ENCODE peak calls at places on chromosomes 1 and 21, in four cellular contexts. P, R, H and K are unnamed samples.

GRCh38 chr1:23343246-23344110 is 606 bp downstream of the HNRNPR start:
- DNase-seq in P (peak), R (no peak), H (no peak), K (peak)

GRCh38 chr1:156852414-156852874 is 6.5 kb downstream of the INSRR start:
- DNase-seq in P (peak), R (no peak), H (no peak), K (no peak)

GRCh38 chr1:61330571-61330970 is 248.2 kb downstream of the NFIA start:
- DNase-seq in P (no peak), R (no peak), H (no peak), K (no peak)

GRCh38 chr1:15963968-15964648 is 11.8 kb downstream of the ZBTB17 start:
- DNase-seq in P (no peak), R (no peak), H (no peak), K (no peak)

GRCh38 chr1:119091618-119092017 is 48.8 kb downstream of the WARS2 start:
- DNase-seq in P (no peak), R (no peak), H (no peak), K (no peak)

GRCh38 chr1:14696766-14697165 is 98.3 kb downstream of the KAZN start:
- DNase-seq in P (no peak), R (no peak), H (no peak), K (no peak)

GRCh38 chr1:54439550-54440223 is 33.5 kb upstream of the SSBP3 start:
- DNase-seq in P (no peak), R (no peak), H (no peak), K (no peak)

GRCh38 chr1:248697907-248698306 is 4.7 kb downstream of the OR14I1 start:
- DNase-seq in P (no peak), R (no peak), H (no peak), K (no peak)

GRCh38 chr1:117671781-117672501 is 66.1 kb downstream of the TENT5C start:
- DNase-seq in P (peak), R (no peak), H (no peak), K (no peak)

GRCh38 chr21:42193131-42193671 is 25.7 kb upstream of the ABCG1 start:
- DNase-seq in P (no peak), R (no peak), H (peak), K (no peak)

GRCh38 chr1:55005351-55006140 is 6.8 kb downstream of the BSND start:
- DNase-seq in P (no peak), R (no peak), H (no peak), K (no peak)

GRCh38 chr1:199172286-199173124 is 533.7 kb downstream of the PTPRC start:
- DNase-seq in P (no peak), R (no peak), H (no peak), K (no peak)

GRCh38 chr1:107623431-107623830 is 341.5 kb downstream of the VAV3 start:
- DNase-seq in P (no peak), R (no peak), H (no peak), K (peak)

GRCh38 chr1:153577624-153578051 is 12.0 kb upstream of the S100A2 start:
- DNase-seq in P (no peak), R (no peak), H (no peak), K (no peak)

GRCh38 chr1:20616468-20617156 is 16.6 kb upstream of the PINK1 start:
- DNase-seq in P (no peak), R (no peak), H (no peak), K (no peak)

GRCh38 chr21:28548291-28548690 is 444.4 kb downstream of the LTN1 start:
- DNase-seq in P (no peak), R (no peak), H (no peak), K (no peak)

GRCh38 chr1:184299076-184299790 is 87.6 kb upstream of the C1orf21 start:
- DNase-seq in P (no peak), R (no peak), H (no peak), K (no peak)

GRCh38 chr1:154502066-154502741 is at the start of the genes SHE and TDRD10:
- DNase-seq in P (no peak), R (no peak), H (no peak), K (no peak)

GRCh38 chr1:189693140-189693539 is 784.5 kb downstream of the BRINP3 start:
- DNase-seq in P (no peak), R (no peak), H (no peak), K (no peak)